ENCODE peak calls at places on chromosome 19, in five cellular contexts. One of them, this sample, is unnamed.

GRCh38 chr19:11450570-11451326 is 15.3 kb downstream of the PRKCSH start:
- DNase-seq in body of pancreas: no peak
- DNase-seq in esophagus squamous epithelium: no peak
- DNase-seq in A549: no peak
- DNase-seq in brain microvascular endothelial cell: no peak
- DNase-seq in this sample: no peak

GRCh38 chr19:334296-335071 is 10.1 kb downstream of the MIER2 start:
- DNase-seq in body of pancreas: no peak
- DNase-seq in esophagus squamous epithelium: no peak
- DNase-seq in A549: no peak
- DNase-seq in brain microvascular endothelial cell: no peak
- DNase-seq in this sample: no peak

GRCh38 chr19:13830761-13831481 is 35.7 kb downstream of the ZSWIM4 start:
- DNase-seq in body of pancreas: no peak
- DNase-seq in esophagus squamous epithelium: no peak
- DNase-seq in A549: peak
- DNase-seq in brain microvascular endothelial cell: no peak
- DNase-seq in this sample: no peak

GRCh38 chr19:40348961-40349507 is 539 bp downstream of the PLD3 start:
- DNase-seq in body of pancreas: peak
- DNase-seq in esophagus squamous epithelium: no peak
- DNase-seq in A549: peak
- DNase-seq in brain microvascular endothelial cell: peak
- DNase-seq in this sample: peak

GRCh38 chr19:10519421-10519820 is 2.2 kb upstream of the S1PR5 start:
- DNase-seq in body of pancreas: no peak
- DNase-seq in esophagus squamous epithelium: no peak
- DNase-seq in A549: no peak
- DNase-seq in brain microvascular endothelial cell: no peak
- DNase-seq in this sample: no peak

GRCh38 chr19:30160996-30161655 is 211.1 kb upstream of the ZNF536 start:
- DNase-seq in body of pancreas: no peak
- DNase-seq in esophagus squamous epithelium: no peak
- DNase-seq in A549: no peak
- DNase-seq in brain microvascular endothelial cell: no peak
- DNase-seq in this sample: no peak

GRCh38 chr19:12937243-12938053 is 961 bp upstream of the CALR start:
- DNase-seq in body of pancreas: peak
- DNase-seq in esophagus squamous epithelium: no peak
- DNase-seq in A549: peak
- DNase-seq in brain microvascular endothelial cell: peak
- DNase-seq in this sample: peak

GRCh38 chr19:6374179-6374709 is 1.5 kb downstream of the PSPN start:
- DNase-seq in body of pancreas: no peak
- DNase-seq in esophagus squamous epithelium: no peak
- DNase-seq in A549: no peak
- DNase-seq in brain microvascular endothelial cell: no peak
- DNase-seq in this sample: no peak

GRCh38 chr19:9165256-9165655 is 13.5 kb upstream of the OR7D2 start:
- DNase-seq in body of pancreas: no peak
- DNase-seq in esophagus squamous epithelium: no peak
- DNase-seq in A549: no peak
- DNase-seq in brain microvascular endothelial cell: no peak
- DNase-seq in this sample: no peak

GRCh38 chr19:3471954-3472655 is 8.2 kb downstream of the SMIM24 start:
- DNase-seq in body of pancreas: no peak
- DNase-seq in esophagus squamous epithelium: no peak
- DNase-seq in A549: no peak
- DNase-seq in brain microvascular endothelial cell: no peak
- DNase-seq in this sample: peak

GRCh38 chr19:38024991-38025716 is 118.1 kb downstream of the SIPA1L3 start:
- DNase-seq in body of pancreas: no peak
- DNase-seq in esophagus squamous epithelium: no peak
- DNase-seq in A549: no peak
- DNase-seq in brain microvascular endothelial cell: no peak
- DNase-seq in this sample: no peak

GRCh38 chr19:15702590-15702930 is 25.3 kb upstream of the OR10H2 start:
- DNase-seq in body of pancreas: peak
- DNase-seq in esophagus squamous epithelium: peak
- DNase-seq in A549: peak
- DNase-seq in brain microvascular endothelial cell: no peak
- DNase-seq in this sample: no peak

GRCh38 chr19:8069116-8069973 is 16.8 kb downstream of the CCL25 start:
- DNase-seq in body of pancreas: no peak
- DNase-seq in esophagus squamous epithelium: no peak
- DNase-seq in A549: peak
- DNase-seq in brain microvascular endothelial cell: no peak
- DNase-seq in this sample: peak

GRCh38 chr19:39497850-39498261 is 891 bp upstream of the DLL3 start:
- DNase-seq in body of pancreas: no peak
- DNase-seq in esophagus squamous epithelium: no peak
- DNase-seq in A549: peak
- DNase-seq in brain microvascular endothelial cell: no peak
- DNase-seq in this sample: peak

GRCh38 chr19:42066075-42066754 is 3.8 kb downstream of the GRIK5 start:
- DNase-seq in body of pancreas: no peak
- DNase-seq in esophagus squamous epithelium: no peak
- DNase-seq in A549: peak
- DNase-seq in brain microvascular endothelial cell: peak
- DNase-seq in this sample: peak

GRCh38 chr19:2340496-2341246 is 12.2 kb downstream of the SPPL2B start:
- DNase-seq in body of pancreas: no peak
- DNase-seq in esophagus squamous epithelium: no peak
- DNase-seq in A549: no peak
- DNase-seq in brain microvascular endothelial cell: no peak
- DNase-seq in this sample: no peak

GRCh38 chr19:48638831-48639381 is 1.7 kb upstream of the DBP start:
- DNase-seq in body of pancreas: peak
- DNase-seq in esophagus squamous epithelium: no peak
- DNase-seq in A549: no peak
- DNase-seq in brain microvascular endothelial cell: no peak
- DNase-seq in this sample: no peak

GRCh38 chr19:11204943-11205349 is 7.6 kb upstream of the KANK2 start:
- DNase-seq in body of pancreas: no peak
- DNase-seq in esophagus squamous epithelium: no peak
- DNase-seq in A549: no peak
- DNase-seq in brain microvascular endothelial cell: no peak
- DNase-seq in this sample: no peak

GRCh38 chr19:42068756-42069571 is 1.0 kb downstream of the GRIK5 start:
- DNase-seq in body of pancreas: no peak
- DNase-seq in esophagus squamous epithelium: no peak
- DNase-seq in A549: no peak
- DNase-seq in brain microvascular endothelial cell: no peak
- DNase-seq in this sample: peak

GRCh38 chr19:2750739-2751437 is 11.1 kb upstream of the SLC39A3 start:
- DNase-seq in body of pancreas: no peak
- DNase-seq in esophagus squamous epithelium: no peak
- DNase-seq in A549: no peak
- DNase-seq in brain microvascular endothelial cell: no peak
- DNase-seq in this sample: no peak

GRCh38 chr19:53881482-53882390 is at the start of gene PRKCG:
- DNase-seq in body of pancreas: peak
- DNase-seq in esophagus squamous epithelium: no peak
- DNase-seq in A549: peak
- DNase-seq in brain microvascular endothelial cell: no peak
- DNase-seq in this sample: peak

GRCh38 chr19:28430214-28430613 is 782.7 kb downstream of the UQCRFS1 start:
- DNase-seq in body of pancreas: no peak
- DNase-seq in esophagus squamous epithelium: no peak
- DNase-seq in A549: no peak
- DNase-seq in brain microvascular endothelial cell: no peak
- DNase-seq in this sample: no peak

GRCh38 chr19:33490041-33490451 is 31.5 kb downstream of the PEPD start:
- DNase-seq in body of pancreas: no peak
- DNase-seq in esophagus squamous epithelium: no peak
- DNase-seq in A549: no peak
- DNase-seq in brain microvascular endothelial cell: no peak
- DNase-seq in this sample: no peak

GRCh38 chr19:3556978-3557460 is 367 bp downstream of the MFSD12 start:
- DNase-seq in body of pancreas: peak
- DNase-seq in esophagus squamous epithelium: no peak
- DNase-seq in A549: no peak
- DNase-seq in brain microvascular endothelial cell: no peak
- DNase-seq in this sample: peak

GRCh38 chr19:5536337-5536894 is 31.3 kb downstream of the TINCR start:
- DNase-seq in body of pancreas: peak
- DNase-seq in esophagus squamous epithelium: no peak
- DNase-seq in A549: peak
- DNase-seq in brain microvascular endothelial cell: peak
- DNase-seq in this sample: peak

GRCh38 chr19:43700368-43701015 is 15.4 kb upstream of the IRGC start:
- DNase-seq in body of pancreas: peak
- DNase-seq in esophagus squamous epithelium: no peak
- DNase-seq in A549: no peak
- DNase-seq in brain microvascular endothelial cell: peak
- DNase-seq in this sample: peak

GRCh38 chr19:41307090-41307875 is 2.7 kb upstream of the CCDC97 start:
- DNase-seq in body of pancreas: no peak
- DNase-seq in esophagus squamous epithelium: no peak
- DNase-seq in A549: no peak
- DNase-seq in brain microvascular endothelial cell: no peak
- DNase-seq in this sample: no peak

GRCh38 chr19:43638991-43639494 is 607 bp downstream of the CADM4 start:
- DNase-seq in body of pancreas: no peak
- DNase-seq in esophagus squamous epithelium: no peak
- DNase-seq in A549: no peak
- DNase-seq in brain microvascular endothelial cell: no peak
- DNase-seq in this sample: no peak

GRCh38 chr19:46478356-46478986 is 7.1 kb upstream of the PNMA8A start:
- DNase-seq in body of pancreas: no peak
- DNase-seq in esophagus squamous epithelium: no peak
- DNase-seq in A549: peak
- DNase-seq in brain microvascular endothelial cell: peak
- DNase-seq in this sample: peak

GRCh38 chr19:8324186-8325050 is 3.1 kb downstream of the RPS28 start:
- DNase-seq in body of pancreas: peak
- DNase-seq in esophagus squamous epithelium: no peak
- DNase-seq in A549: no peak
- DNase-seq in brain microvascular endothelial cell: no peak
- DNase-seq in this sample: no peak

GRCh38 chr19:17604372-17605025 is 49.0 kb downstream of the COLGALT1 start:
- DNase-seq in body of pancreas: no peak
- DNase-seq in esophagus squamous epithelium: no peak
- DNase-seq in A549: no peak
- DNase-seq in brain microvascular endothelial cell: no peak
- DNase-seq in this sample: no peak

GRCh38 chr19:17607936-17608335 is 52.5 kb downstream of the COLGALT1 start:
- DNase-seq in body of pancreas: no peak
- DNase-seq in esophagus squamous epithelium: no peak
- DNase-seq in A549: no peak
- DNase-seq in brain microvascular endothelial cell: no peak
- DNase-seq in this sample: no peak

GRCh38 chr19:17606786-17607185 is 51.3 kb downstream of the COLGALT1 start:
- DNase-seq in body of pancreas: no peak
- DNase-seq in esophagus squamous epithelium: no peak
- DNase-seq in A549: no peak
- DNase-seq in brain microvascular endothelial cell: no peak
- DNase-seq in this sample: peak

GRCh38 chr19:17605117-17605516 is 49.7 kb downstream of the COLGALT1 start:
- DNase-seq in body of pancreas: no peak
- DNase-seq in esophagus squamous epithelium: no peak
- DNase-seq in A549: no peak
- DNase-seq in brain microvascular endothelial cell: no peak
- DNase-seq in this sample: no peak

GRCh38 chr19:17605761-17606745 is 50.6 kb downstream of the COLGALT1 start:
- DNase-seq in body of pancreas: peak
- DNase-seq in esophagus squamous epithelium: peak
- DNase-seq in A549: peak
- DNase-seq in brain microvascular endothelial cell: peak
- DNase-seq in this sample: peak
- H3K27ac ChIP-seq in body of pancreas: peak
- H3K27ac ChIP-seq in esophagus squamous epithelium: peak
- H3K27ac ChIP-seq in A549: peak
- H3K27ac ChIP-seq in brain microvascular endothelial cell: peak
- H3K27ac ChIP-seq in this sample: no peak

GRCh38 chr19:18730885-18731513 is 47.5 kb downstream of the CRTC1 start:
- DNase-seq in body of pancreas: no peak
- DNase-seq in esophagus squamous epithelium: no peak
- DNase-seq in A549: peak
- DNase-seq in brain microvascular endothelial cell: no peak
- DNase-seq in this sample: no peak
- TF ChIP-seq CTCF in body of pancreas: no peak
- TF ChIP-seq CTCF in esophagus squamous epithelium: no peak
- TF ChIP-seq CTCF in A549: no peak
- TF ChIP-seq CTCF in brain microvascular endothelial cell: no peak
- TF ChIP-seq CTCF in this sample: no peak

DNA sequence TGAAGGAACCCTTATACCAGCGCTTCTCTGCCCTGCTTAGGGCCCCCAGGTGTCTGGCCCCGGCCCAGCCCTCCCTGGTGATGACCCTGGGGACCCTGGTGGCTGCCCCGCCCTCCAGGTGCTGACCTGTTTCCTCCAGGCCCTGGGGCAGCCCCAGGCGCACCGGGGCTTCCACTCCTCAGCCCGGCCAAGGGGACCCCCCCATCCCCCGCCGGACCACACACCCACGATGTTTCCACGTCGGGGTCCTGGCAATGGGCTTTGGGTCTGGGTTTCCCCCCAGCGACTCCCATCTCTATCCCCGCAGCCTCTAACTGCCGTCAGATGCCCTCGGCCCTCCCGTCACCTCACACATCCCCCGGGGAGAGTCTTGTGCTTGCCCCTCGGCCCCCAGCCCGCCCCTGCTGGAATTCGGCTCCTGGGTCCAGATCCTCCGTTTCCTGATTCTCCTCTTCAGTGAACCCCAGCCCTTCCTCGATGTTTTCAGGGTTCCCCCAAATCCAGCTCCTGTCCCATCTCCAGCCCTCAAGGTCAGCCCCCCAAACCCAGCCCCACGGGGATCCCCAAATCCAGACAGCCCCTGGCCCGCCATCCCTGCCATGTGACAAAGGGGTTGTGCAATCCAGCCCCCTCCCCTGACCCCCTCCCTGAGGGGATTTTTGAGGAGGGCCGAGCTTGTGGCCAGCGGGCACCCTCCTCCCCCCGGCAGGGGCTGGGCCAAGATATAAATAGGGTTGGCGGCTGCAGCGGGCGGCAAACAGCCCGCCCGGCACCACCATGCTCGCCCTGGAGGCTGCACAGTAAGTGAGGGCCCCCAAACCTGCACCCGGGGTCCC is at the start of gene SPIB:
- DNase-seq in body of pancreas: no peak
- DNase-seq in esophagus squamous epithelium: no peak
- DNase-seq in A549: no peak
- DNase-seq in brain microvascular endothelial cell: no peak
- DNase-seq in this sample: peak
- H3K27ac ChIP-seq in body of pancreas: peak
- H3K27ac ChIP-seq in esophagus squamous epithelium: no peak
- H3K27ac ChIP-seq in A549: no peak
- H3K27ac ChIP-seq in brain microvascular endothelial cell: no peak
- H3K27ac ChIP-seq in this sample: no peak

DNA sequence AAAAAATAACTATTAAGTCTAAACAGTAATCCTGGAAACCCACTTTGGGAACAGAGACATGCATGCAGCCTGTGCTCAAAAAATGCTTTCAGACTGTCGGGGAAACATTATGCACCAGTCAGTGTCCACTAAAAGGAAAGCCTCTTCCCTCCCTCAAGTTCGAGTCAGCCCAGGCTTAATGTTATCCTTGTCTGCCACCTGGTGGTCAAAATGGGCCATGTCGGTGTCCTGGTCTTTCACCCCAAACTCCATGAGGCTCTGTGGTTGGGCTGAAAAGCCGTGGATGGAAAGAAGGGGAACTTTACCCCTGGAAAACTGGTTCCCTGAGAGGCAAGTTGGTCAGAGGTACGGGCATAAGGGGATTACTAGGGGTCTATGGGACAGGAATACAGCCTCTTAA is 88.4 kb upstream of the ZNF492 start:
- DNase-seq in body of pancreas: peak
- DNase-seq in esophagus squamous epithelium: no peak
- DNase-seq in A549: peak
- DNase-seq in brain microvascular endothelial cell: no peak
- DNase-seq in this sample: peak
- TF ChIP-seq CTCF in body of pancreas: peak
- TF ChIP-seq CTCF in esophagus squamous epithelium: peak
- TF ChIP-seq CTCF in A549: no peak
- TF ChIP-seq CTCF in brain microvascular endothelial cell: peak
- TF ChIP-seq CTCF in this sample: peak